ENCODE peak calls at places on chromosome 21, in four cellular contexts. B is keratinocyte; Z is HT1080; R is activated T-cell treated with anti-CD3 and anti-CD28 coated beads, Interleukin-2, amount 50 U/mL, for 4 hours. N is an unnamed sample.

GRCh38 chr21:29650561-29651022 is 289.2 kb downstream of the GRIK1 start:
- DNase-seq in R (no peak), B (no peak), Z (no peak), N (no peak)

GRCh38 chr21:44593598-44594405 is 1.5 kb upstream of the KRTAP10-6 start:
- DNase-seq in B (no peak), R (no peak), Z (no peak), N (no peak)

GRCh38 chr21:36810443-36810842 is 111.5 kb downstream of the SIM2 start:
- DNase-seq in B (no peak), R (no peak), Z (no peak), N (no peak)

GRCh38 chr21:25931791-25932190 is 197.0 kb downstream of the GABPA start:
- DNase-seq in R (no peak), B (no peak), Z (no peak), N (no peak)

GRCh38 chr21:46641656-46642055 is 6.2 kb downstream of the PRMT2 start:
- DNase-seq in Z (no peak), B (no peak), R (no peak), N (no peak)

GRCh38 chr21:45383111-45383614 is 21.8 kb upstream of the COL18A1 start:
- DNase-seq in Z (no peak), R (no peak), B (no peak), N (no peak)

GRCh38 chr21:45253633-45254556 is 33.8 kb downstream of the POFUT2 start:
- DNase-seq in R (no peak), Z (no peak), B (no peak), N (no peak)

GRCh38 chr21:41966872-41967621 is 13.2 kb upstream of the C2CD2 start:
- DNase-seq in R (no peak), B (no peak), Z (no peak), N (no peak)

GRCh38 chr21:42336065-42336464 is 14.7 kb downstream of the TFF2 start:
- DNase-seq in Z (no peak), R (no peak), B (no peak), N (no peak)

GRCh38 chr21:45363921-45364463 is 41.0 kb upstream of the COL18A1 start:
- DNase-seq in Z (peak; percentile 99), R (peak; percentile 18), B (peak; percentile 64), N (no peak)

GRCh38 chr21:41803316-41803715 is 36.5 kb upstream of the RIPK4 start:
- DNase-seq in Z (no peak), R (no peak), B (no peak), N (no peak)

GRCh38 chr21:18812308-18812707 is 408.7 kb upstream of the TMPRSS15 start:
- DNase-seq in B (no peak), R (no peak), Z (no peak), N (no peak)

GRCh38 chr21:35265170-35265877 is 216.2 kb upstream of the RUNX1 start:
- DNase-seq in Z (peak; percentile 88), R (no peak), B (no peak), N (no peak)

GRCh38 chr21:24302400-24302799 is 1304.9 kb downstream of the MRPL39 start:
- DNase-seq in B (no peak), R (no peak), Z (no peak), N (no peak)